ENCODE peak calls at places on chromosomes 5 and 9, in four cellular contexts. J, X, I and R are unnamed samples.

GRCh38 chr5:54985301-54986268 is at the start of gene ESM1:
- DNase-seq in J (no peak), X (peak; percentile 85), I (no peak), R (peak; percentile 91)

GRCh38 chr9:21095561-21095960 is 17.8 kb upstream of the IFNB1 start:
- DNase-seq in J (no peak), X (no peak), I (no peak), R (no peak)

GRCh38 chr5:168324864-168325615 is 33.6 kb downstream of the WWC1 start:
- DNase-seq in J (no peak), X (no peak), I (no peak), R (no peak)

GRCh38 chr5:93658044-93658443 is 75.0 kb downstream of the NR2F1 start:
- DNase-seq in J (no peak), X (peak; percentile 67), I (no peak), R (no peak)

GRCh38 chr5:60487466-60487865 is 212.5 kb downstream of the DEPDC1B start:
- DNase-seq in J (no peak), X (no peak), I (no peak), R (no peak)

GRCh38 chr5:36528588-36528987 is 77.8 kb upstream of the SLC1A3 start:
- DNase-seq in J (no peak), X (no peak), I (no peak), R (no peak)

GRCh38 chr5:107673106-107673367 is 2.3 kb upstream of the EFNA5 start:
- DNase-seq in J (no peak), X (no peak), I (no peak), R (no peak)

GRCh38 chr5:7495133-7495521 is 99.2 kb downstream of the ADCY2 start:
- DNase-seq in J (no peak), X (no peak), I (no peak), R (no peak)

GRCh38 chr5:42636425-42636824 is 120.2 kb upstream of the CCDC152 start:
- DNase-seq in J (peak; percentile 16), X (peak; percentile 44), I (no peak), R (no peak)

GRCh38 chr9:88451160-88451559 is 62.9 kb downstream of the SPIN1 start:
- DNase-seq in J (no peak), X (no peak), I (no peak), R (no peak)

GRCh38 chr5:83162598-83162997 is 85.3 kb downstream of the XRCC4 start:
- DNase-seq in J (no peak), X (no peak), I (no peak), R (no peak)

GRCh38 chr9:134130503-134131375 is 5.1 kb upstream of the WDR5 start:
- DNase-seq in J (peak; percentile 86), X (peak; percentile 11), I (no peak), R (no peak)

GRCh38 chr9:99184073-99184426 is 37.7 kb downstream of the ALG2 start:
- DNase-seq in J (peak; percentile 31), X (no peak), I (no peak), R (no peak)

GRCh38 chr5:57686806-57687205 is 204.2 kb upstream of the ACTBL2 start:
- DNase-seq in J (no peak), X (no peak), I (no peak), R (no peak)

GRCh38 chr9:124011460-124012301 is at the start of gene LHX2:
- DNase-seq in J (peak; percentile 96), X (peak; percentile 81), I (no peak), R (no peak)

GRCh38 chr5:119383008-119383407 is 27.2 kb downstream of the TNFAIP8 start:
- DNase-seq in J (no peak), X (no peak), I (no peak), R (no peak)

GRCh38 chr9:36102742-36103495 is 33.6 kb upstream of the GLIPR2 start:
- DNase-seq in J (peak; percentile 72), X (peak; percentile 92), I (peak; percentile 92), R (peak; percentile 77)

GRCh38 chr5:107542428-107542827 is 128.3 kb downstream of the EFNA5 start:
- DNase-seq in J (no peak), X (peak; percentile 98), I (peak; percentile 87), R (peak; percentile 69)

GRCh38 chr5:94691947-94692346 is 73.5 kb downstream of the SLF1 start:
- DNase-seq in J (no peak), X (peak; percentile 94), I (no peak), R (no peak)

GRCh38 chr9:99103909-99104458 is 929 bp upstream of the TGFBR1 start:
- DNase-seq in J (peak; percentile 50), X (peak; percentile 51), I (no peak), R (no peak)

GRCh38 chr5:177496111-177497010 is 1.0 kb downstream of the PDLIM7 start:
- DNase-seq in J (peak; percentile 98), X (peak; percentile 93), I (peak; percentile 97), R (peak; percentile 95)

GRCh38 chr5:90902681-90903386 is 344.2 kb downstream of the ADGRV1 start:
- DNase-seq in J (no peak), X (no peak), I (no peak), R (no peak)

GRCh38 chr9:135616621-135617537 is 22.5 kb downstream of the GLT6D1 start:
- DNase-seq in J (peak; percentile 46), X (no peak), I (no peak), R (no peak)

GRCh38 chr5:160333726-160334125 is 21.4 kb upstream of the CCNJL start:
- DNase-seq in J (no peak), X (peak; percentile 79), I (peak; percentile 13), R (no peak)

GRCh38 chr9:33101104-33101951 is 24.9 kb upstream of the SMU1 start:
- DNase-seq in J (no peak), X (peak; percentile 64), I (no peak), R (no peak)

GRCh38 chr9:7153566-7153965 is 395.8 kb downstream of the KDM4C start:
- DNase-seq in J (no peak), X (peak; percentile 8), I (no peak), R (no peak)

GRCh38 chr5:7271728-7272127 is 124.2 kb upstream of the ADCY2 start:
- DNase-seq in J (no peak), X (no peak), I (no peak), R (no peak)

GRCh38 chr9:19085295-19085694 is 17.4 kb downstream of the HAUS6 start:
- DNase-seq in J (peak; percentile 50), X (peak; percentile 18), I (no peak), R (no peak)

GRCh38 chr9:126474786-126475485 is 138.8 kb upstream of the LMX1B start:
- DNase-seq in J (no peak), X (peak; percentile 94), I (no peak), R (peak; percentile 65)

GRCh38 chr5:124274949-124275348 is 471.5 kb downstream of the ZNF608 start:
- DNase-seq in J (no peak), X (peak; percentile 22), I (no peak), R (no peak)

GRCh38 chr5:105238561-105238960 is 1676.0 kb upstream of the NUDT12 start:
- DNase-seq in J (no peak), X (no peak), I (no peak), R (no peak)

GRCh38 chr5:134252671-134253070 is 26.8 kb upstream of the PPP2CA start:
- DNase-seq in J (no peak), X (peak; percentile 95), I (no peak), R (peak; percentile 86)

GRCh38 chr5:135349886-135350285 is 49.1 kb downstream of the MACROH2A1 start:
- DNase-seq in J (no peak), X (no peak), I (no peak), R (no peak)

GRCh38 chr5:135355182-135355581 is 43.8 kb downstream of the MACROH2A1 start:
- DNase-seq in J (no peak), X (no peak), I (peak; percentile 2), R (no peak)

GRCh38 chr5:135356522-135357318 is 42.3 kb downstream of the MACROH2A1 start:
- DNase-seq in J (no peak), X (peak; percentile 83), I (peak; percentile 89), R (peak; percentile 21)

GRCh38 chr5:135350536-135350935 is 48.5 kb downstream of the MACROH2A1 start:
- DNase-seq in J (no peak), X (no peak), I (no peak), R (no peak)

GRCh38 chr5:135353952-135354721 is 44.9 kb downstream of the MACROH2A1 start:
- DNase-seq in J (no peak), X (peak; percentile 91), I (peak; percentile 63), R (peak; percentile 56)
- H3K4me3 ChIP-seq in J (no peak overlapping the region), X (no peak overlapping the region), I (no peak overlapping the region), R (no peak overlapping the region)

GRCh38 chr5:80967500-80968181 is 7.5 kb downstream of the RASGRF2 start:
- DNase-seq in J (no peak), X (peak; percentile 89), I (peak; percentile 81), R (peak; percentile 94)
- H3K4me3 ChIP-seq in J (no peak overlapping the region), X (no peak overlapping the region), I (no peak overlapping the region), R (no peak overlapping the region)

GRCh38 chr9:96491079-96491879 is 41.3 kb downstream of the HABP4 start:
- DNase-seq in J (no peak), X (no peak), I (no peak), R (no peak)

GRCh38 chr9:96492993-96493531 is 43.1 kb downstream of the HABP4 start:
- DNase-seq in J (no peak), X (no peak), I (no peak), R (no peak)

GRCh38 chr9:96491880-96492525 is 42.0 kb downstream of the HABP4 start:
- DNase-seq in J (no peak), X (no peak), I (no peak), R (no peak)

GRCh38 chr9:96489482-96489979 is 39.6 kb downstream of the HABP4 start:
- DNase-seq in J (no peak), X (no peak), I (no peak), R (no peak)

DNA sequence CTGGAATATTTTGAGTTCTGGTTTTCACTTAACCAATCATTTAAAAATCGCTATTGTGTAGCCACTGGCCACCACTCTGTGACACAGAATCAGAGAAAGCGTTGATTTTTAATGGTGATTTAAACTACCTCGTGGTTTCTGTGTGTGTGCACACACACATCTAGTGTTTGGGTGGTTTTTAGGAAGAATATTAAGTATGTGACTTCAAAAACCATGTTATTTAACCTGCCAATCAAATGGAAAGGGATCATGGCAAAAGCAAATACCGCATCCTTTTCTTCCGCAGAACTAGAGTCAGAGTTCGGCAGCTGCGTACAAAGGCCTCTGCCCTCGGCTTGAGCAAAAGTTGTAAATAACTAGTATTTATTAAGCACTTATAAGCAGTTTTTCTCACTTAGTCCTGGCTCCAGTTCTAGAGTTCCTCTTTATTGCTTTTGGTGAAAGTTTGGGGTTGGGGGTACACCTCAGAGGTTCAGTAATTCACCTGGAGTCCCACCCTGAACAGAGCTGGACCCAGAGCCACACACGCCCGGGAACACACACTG is 40.6 kb downstream of the HABP4 start:
- DNase-seq in J (no peak), X (no peak), I (no peak), R (no peak)
- H3K4me3 ChIP-seq in J (no peak overlapping the region), X (no peak overlapping the region), I (no peak overlapping the region), R (no peak overlapping the region)

GRCh38 chr5:101080485-101081240 is 177.6 kb upstream of the ST8SIA4 start:
- DNase-seq in J (no peak), X (peak; percentile 21), I (no peak), R (no peak)
- H3K4me3 ChIP-seq in J (no peak overlapping the region), X (no peak overlapping the region), I (no peak overlapping the region), R (no peak overlapping the region)

GRCh38 chr9:12426198-12426864 is 266.9 kb upstream of the TYRP1 start:
- DNase-seq in J (peak; percentile 4), X (peak; percentile 3), I (no peak), R (no peak)

DNA sequence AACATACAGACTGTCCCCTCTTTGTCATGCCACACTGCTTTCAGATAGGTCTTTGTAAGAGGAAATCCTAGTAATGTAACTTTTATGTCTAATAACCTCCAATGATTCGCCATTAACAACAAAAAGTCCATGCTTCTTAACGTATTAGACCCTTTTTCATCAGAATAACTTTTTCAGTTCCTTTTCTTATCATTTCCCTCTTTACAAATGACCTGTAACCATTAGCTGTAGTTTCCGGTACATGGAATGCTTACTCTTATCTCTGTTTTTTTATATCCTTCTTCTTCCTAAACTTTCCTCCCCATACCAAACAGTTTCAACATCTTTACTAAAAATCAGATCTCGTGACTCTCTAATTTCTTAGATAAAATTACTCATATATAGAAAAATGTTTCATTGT is 268.9 kb upstream of the TYRP1 start:
- DNase-seq in J (no peak), X (no peak), I (no peak), R (no peak)
- H3K4me3 ChIP-seq in J (no peak overlapping the region), X (no peak overlapping the region), I (no peak overlapping the region), R (no peak overlapping the region)